ENCODE peak calls at places on chromosomes 6 and 20, in five cellular contexts. V, S, F, H and G are unnamed samples.

GRCh38 chr20:29427201-29428060 is 1830.0 kb upstream of the DEFB115 start:
- DNase-seq in V (peak), S (no peak), F (no peak), H (no peak), G (no peak)

GRCh38 chr6:133705731-133706130 is 183.2 kb upstream of the TCF21 start:
- DNase-seq in V (no peak), S (no peak), F (peak), H (no peak), G (no peak)

GRCh38 chr20:13353261-13353945 is 132.3 kb downstream of the ISM1 start:
- DNase-seq in V (no peak), S (no peak), F (peak), H (no peak), G (no peak)

GRCh38 chr6:122752493-122752892 is 27.0 kb upstream of the FABP7 start:
- DNase-seq in V (no peak), S (no peak), F (no peak), H (no peak), G (no peak)

GRCh38 chr20:60254901-60255411 is 296.7 kb downstream of the CDH26 start:
- DNase-seq in V (peak), S (no peak), F (peak), H (no peak), G (no peak)

GRCh38 chr6:47405273-47405672 is 72.3 kb upstream of the CD2AP start:
- DNase-seq in V (no peak), S (no peak), F (peak), H (no peak), G (no peak)

GRCh38 chr6:90217621-90218496 is 78.8 kb downstream of the BACH2 start:
- DNase-seq in V (no peak), S (no peak), F (peak), H (no peak), G (no peak)

GRCh38 chr6:35092362-35093117 is 48.6 kb downstream of the TCP11 start:
- DNase-seq in V (no peak), S (no peak), F (peak), H (no peak), G (no peak)

GRCh38 chr6:169222126-169222525 is 31.5 kb downstream of the THBS2 start:
- DNase-seq in V (no peak), S (no peak), F (no peak), H (no peak), G (no peak)

GRCh38 chr6:30206152-30206551 is 7.1 kb downstream of the TRIM26 start:
- DNase-seq in V (no peak), S (no peak), F (no peak), H (no peak), G (no peak)

GRCh38 chr20:45095753-45096371 is 5.1 kb downstream of the KCNS1 start:
- DNase-seq in V (peak), S (peak), F (peak), H (peak), G (peak)

GRCh38 chr6:135540207-135540877 is 42.8 kb upstream of the AHI1 start:
- DNase-seq in V (no peak), S (no peak), F (peak), H (no peak), G (no peak)

GRCh38 chr6:79034865-79035264 is 43.2 kb downstream of the PHIP start:
- DNase-seq in V (no peak), S (no peak), F (no peak), H (no peak), G (no peak)

GRCh38 chr20:36439731-36440072 is 101.6 kb upstream of the MYL9 start:
- DNase-seq in V (no peak), S (no peak), F (no peak), H (no peak), G (peak)
- TF ChIP-seq CTCF in V (no peak), S (peak), F (no peak), H (peak), G (no peak)

GRCh38 chr6:161200610-161201201 is 73.2 kb downstream of the AGPAT4 start:
- DNase-seq in V (peak), S (no peak), F (no peak), H (no peak), G (no peak)
- TF ChIP-seq CTCF in V (peak), S (no peak), F (no peak), H (no peak), G (no peak)

GRCh38 chr6:147061152-147061551 is 143.1 kb upstream of the STXBP5 start:
- DNase-seq in V (no peak), S (no peak), F (no peak), H (no peak), G (no peak)
- TF ChIP-seq CTCF in V (no peak), S (no peak), F (no peak), H (no peak), G (no peak)

GRCh38 chr6:80134065-80134464 is 27.6 kb downstream of the BCKDHB start:
- DNase-seq in V (no peak), S (no peak), F (no peak), H (no peak), G (no peak)

DNA sequence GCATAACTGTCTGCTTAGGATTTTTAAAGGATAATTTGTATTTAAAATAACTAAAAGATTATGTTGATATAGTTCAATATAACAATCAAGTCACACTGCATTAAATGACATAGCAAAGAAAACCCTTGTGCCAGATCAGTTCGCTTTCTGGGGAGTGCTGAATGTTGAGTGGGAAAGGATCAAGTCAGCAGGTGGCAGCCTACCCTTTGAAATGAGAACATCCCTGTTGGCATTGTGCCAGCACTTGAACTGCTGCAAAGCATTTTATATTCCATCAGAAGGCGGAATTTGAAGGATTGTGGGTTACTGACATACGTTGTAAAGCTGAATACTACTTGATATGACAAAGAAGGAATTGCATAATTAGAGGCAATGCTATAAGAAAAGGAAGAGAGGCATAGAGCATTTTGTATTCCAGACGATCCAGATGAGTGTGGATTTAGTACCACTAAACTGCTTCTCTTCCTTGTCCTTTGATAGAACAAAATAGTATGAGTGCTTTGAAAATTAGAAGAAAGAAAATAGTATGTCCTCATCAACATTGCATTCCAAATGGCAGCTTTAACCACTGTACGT is 26.6 kb downstream of the BCKDHB start:
- DNase-seq in V (peak), S (peak), F (peak), H (peak), G (no peak)
- TF ChIP-seq CTCF in V (peak), S (no peak), F (peak), H (no peak), G (no peak)

GRCh38 chr6:150008588-150008987 is 16.7 kb downstream of the RAET1L start:
- DNase-seq in V (peak), S (no peak), F (peak), H (no peak), G (no peak)

GRCh38 chr6:150005761-150006651 is 19.3 kb downstream of the RAET1L start:
- DNase-seq in V (no peak), S (no peak), F (no peak), H (no peak), G (no peak)

GRCh38 chr6:150004783-150005717 is 20.3 kb downstream of the RAET1L start:
- DNase-seq in V (peak), S (peak), F (peak), H (peak), G (peak)

GRCh38 chr6:150004101-150004782 is 21.1 kb downstream of the RAET1L start:
- DNase-seq in V (no peak), S (peak), F (no peak), H (peak), G (peak)

GRCh38 chr6:150006961-150007464 is 18.3 kb downstream of the RAET1L start:
- DNase-seq in V (no peak), S (no peak), F (peak), H (peak), G (peak)
- TF ChIP-seq CTCF in V (peak), S (peak), F (peak), H (peak), G (peak)